ENCODE peak calls at places on chromosomes 1 and 21, in five cellular contexts. I is GM12891, C is foreskin fibroblast, E is mesendoderm, L is NCI-H1092. X is an unnamed sample.

GRCh38 chr1:174964261-174964984 is 35.3 kb upstream of the CACYBP start:
- DNase-seq in I (no peak), C (no peak), E (no peak), L (no peak), X (peak)

GRCh38 chr1:10625076-10625475 is 150.3 kb downstream of the PEX14 start:
- DNase-seq in I (no peak), C (no peak), E (no peak), L (no peak), X (no peak)

GRCh38 chr1:185568155-185569123 is 165.8 kb upstream of the HMCN1 start:
- DNase-seq in I (no peak), C (peak), E (no peak), L (no peak), X (no peak)

GRCh38 chr1:36522021-36522420 is 39.3 kb upstream of the CSF3R start:
- DNase-seq in I (no peak), C (no peak), E (no peak), L (no peak), X (no peak)

GRCh38 chr1:144551107-144551542 is 41.6 kb upstream of the PPIAL4F start:
- DNase-seq in I (no peak), C (no peak), E (no peak), L (no peak), X (no peak)

GRCh38 chr1:14403961-14404645 is 194.4 kb upstream of the KAZN start:
- DNase-seq in I (no peak), C (no peak), E (no peak), L (no peak), X (no peak)

GRCh38 chr1:117059334-117059677 is 820 bp upstream of the TTF2 start:
- DNase-seq in I (no peak), C (no peak), E (no peak), L (peak), X (no peak)

GRCh38 chr21:45032977-45033705 is 41.2 kb upstream of the ADARB1 start:
- DNase-seq in I (no peak), C (no peak), E (no peak), L (no peak), X (no peak)

GRCh38 chr1:109548321-109549267 is at the start of gene GNAI3:
- DNase-seq in I (peak), C (peak), E (peak), L (peak), X (peak)

GRCh38 chr1:201009967-201010645 is 13.4 kb downstream of the KIF21B start:
- DNase-seq in I (no peak), C (no peak), E (peak), L (no peak), X (no peak)

GRCh38 chr21:28745131-28746055 is 247.3 kb downstream of the LTN1 start:
- DNase-seq in I (peak), C (peak), E (peak), L (peak), X (peak)

GRCh38 chr1:99662581-99663208 is 16.8 kb downstream of the PALMD start:
- DNase-seq in I (no peak), C (peak), E (no peak), L (no peak), X (peak)

GRCh38 chr1:151501474-151501873 is 9.7 kb upstream of the CGN start:
- DNase-seq in I (no peak), C (no peak), E (peak), L (no peak), X (no peak)